ENCODE peak calls at places on chromosome 14, in eight cellular contexts. B is activated B cell treated with CpG ODN at 0.5 μM for 24 hours; O is SJSA1; G is activated T-cell treated with anti-CD3 and anti-CD28 coated beads, Interleukin-2, amount 50 U/mL, for 1 hour; F is activated naive CD8-positive, alpha-beta T cell treated with anti-CD3 and anti-CD28 coated beads, Interleukin-2, amount 50 U/mL, for 24 hours; L is activated CD4-positive, alpha-beta T cell treated with anti-CD3 and anti-CD28 coated beads, Interleukin-2, amount 50 U/mL, for 1 hour; H is left colon; S is naive thymus-derived CD4-positive, alpha-beta T cell. Q is an unnamed sample.
A peak's percentile ranks its signal among the peaks of the same experiment; 100 is the strongest.

GRCh38 chr14:58979325-58979724 is 209.1 kb upstream of the DAAM1 start:
- DNase-seq in L (no peak), F (no peak), S (no peak), O (no peak), B (no peak), H (no peak), G (no peak), Q (no peak)

GRCh38 chr14:77347746-77348145 is 26.9 kb downstream of the GSTZ1 start:
- DNase-seq in L (no peak), G (no peak), O (no peak), B (no peak), H (no peak), F (no peak), S (no peak), Q (no peak)

GRCh38 chr14:105317546-105317945 is 3.0 kb downstream of the PACS2 start:
- DNase-seq in G (no peak), B (no peak), H (no peak), S (no peak), O (no peak), F (no peak), L (no peak), Q (no peak)

GRCh38 chr14:21494902-21495762 is 16.0 kb downstream of the METTL3 start:
- DNase-seq in F (no peak), H (no peak), S (no peak), L (no peak), O (no peak), G (no peak), B (no peak), Q (no peak)

GRCh38 chr14:92615451-92615850 is 101.9 kb downstream of the RIN3 start:
- DNase-seq in S (peak; percentile 75), B (peak; percentile 70), L (peak; percentile 53), F (peak; percentile 65), H (no peak), O (no peak), G (peak; percentile 70), Q (peak; percentile 88)

GRCh38 chr14:94125659-94126418 is 3.6 kb downstream of the IFI27L2 start:
- DNase-seq in G (no peak), F (no peak), S (no peak), L (no peak), O (no peak), B (no peak), H (no peak), Q (no peak)

GRCh38 chr14:69592923-69593677 is 18.3 kb upstream of the SUSD6 start:
- DNase-seq in L (no peak), S (no peak), G (no peak), H (no peak), B (peak; percentile 43), O (no peak), F (no peak), Q (no peak)

GRCh38 chr14:89720076-89720687 is 234.3 kb downstream of the EFCAB11 start:
- DNase-seq in S (peak; percentile 34), L (no peak), B (no peak), O (no peak), G (no peak), H (no peak), F (peak; percentile 30), Q (peak; percentile 46)

GRCh38 chr14:42930058-42930457 is 1323.4 kb downstream of the LRFN5 start:
- DNase-seq in O (no peak), F (no peak), H (no peak), B (no peak), G (no peak), L (no peak), S (no peak), Q (no peak)

GRCh38 chr14:52054678-52055077 is 14.2 kb downstream of the NID2 start:
- DNase-seq in L (no peak), H (no peak), G (no peak), B (no peak), F (no peak), O (no peak), S (no peak), Q (no peak)

GRCh38 chr14:39219075-39219499 is 14.6 kb upstream of the MIA2 start:
- DNase-seq in L (no peak), H (no peak), B (no peak), G (no peak), F (no peak), O (no peak), S (no peak), Q (no peak)

GRCh38 chr14:38735006-38735405 is 368.0 kb downstream of the SEC23A start:
- DNase-seq in S (no peak), G (no peak), F (no peak), B (no peak), O (no peak), H (no peak), L (no peak), Q (no peak)

GRCh38 chr14:101620821-101621785 is 59.8 kb downstream of the DIO3 start:
- DNase-seq in H (peak; percentile 19), O (no peak), B (no peak), F (no peak), L (no peak), S (no peak), G (no peak), Q (no peak)

GRCh38 chr14:23861666-23862065 is 91.9 kb upstream of the DHRS4 start:
- DNase-seq in B (no peak), F (no peak), S (no peak), L (no peak), G (no peak), O (no peak), H (no peak), Q (no peak)

GRCh38 chr14:91693342-91693741 is 38.5 kb downstream of the CATSPERB start:
- DNase-seq in H (no peak), G (no peak), S (no peak), B (no peak), O (no peak), L (no peak), F (no peak), Q (no peak)

GRCh38 chr14:87613856-87614255 is 379.1 kb downstream of the GALC start:
- DNase-seq in F (no peak), S (no peak), H (no peak), G (no peak), L (no peak), O (no peak), B (no peak), Q (no peak)

GRCh38 chr14:76203086-76204001 is 51.6 kb downstream of the GPATCH2L start:
- DNase-seq in G (no peak), B (no peak), O (peak; percentile 57), F (no peak), S (no peak), H (peak; percentile 25), L (no peak), Q (no peak)

GRCh38 chr14:92686763-92687427 is 61.5 kb downstream of the LGMN start:
- DNase-seq in G (peak; percentile 84), S (peak; percentile 52), H (peak; percentile 63), O (peak; percentile 61), F (peak; percentile 66), L (peak; percentile 57), B (peak; percentile 83), Q (no peak)